ENCODE peak calls at places on chromosomes 2 and 18, in ten cellular contexts. Y, R, A, Q, C, L, K, M, E and J are unnamed samples.

GRCh38 chr2:180133736-180134135 is 126.6 kb upstream of the CWC22 start:
- DNase-seq in Y (no peak), R (no peak), A (no peak), Q (no peak), C (peak; percentile 3), L (no peak), K (no peak), M (no peak), E (no peak), J (no peak)

GRCh38 chr2:46434851-46435273 is 44.5 kb upstream of the TMEM247 start:
- DNase-seq in Y (no peak), R (no peak), A (no peak), Q (no peak), C (no peak), L (no peak), K (no peak), M (no peak), E (no peak), J (no peak)

GRCh38 chr2:1659951-1660565 is 84.3 kb downstream of the PXDN start:
- DNase-seq in Y (no peak), R (peak; percentile 57), A (no peak), Q (no peak), C (no peak), L (no peak), K (no peak), M (no peak), E (no peak), J (no peak)

GRCh38 chr18:9103488-9103887 is 989 bp downstream of the NDUFV2 start:
- DNase-seq in Y (no peak), R (no peak), A (no peak), Q (no peak), C (no peak), L (no peak), K (peak; percentile 70), M (no peak), E (no peak), J (no peak)

GRCh38 chr2:58535182-58535581 is 294.1 kb upstream of the FANCL start:
- DNase-seq in Y (peak; percentile 17), R (no peak), A (no peak), Q (no peak), C (no peak), L (no peak), K (no peak), M (no peak), E (no peak), J (no peak)

GRCh38 chr2:158893057-158893456 is 75.4 kb upstream of the TANC1 start:
- DNase-seq in Y (no peak), R (no peak), A (no peak), Q (no peak), C (no peak), L (no peak), K (no peak), M (no peak), E (no peak), J (no peak)

GRCh38 chr2:99399063-99399462 is 61.9 kb downstream of the EIF5B start:
- DNase-seq in Y (no peak), R (no peak), A (no peak), Q (no peak), C (no peak), L (no peak), K (no peak), M (no peak), E (no peak), J (no peak)

GRCh38 chr2:149185942-149186490 is 144.4 kb upstream of the LYPD6 start:
- DNase-seq in Y (no peak), R (no peak), A (no peak), Q (no peak), C (no peak), L (no peak), K (no peak), M (no peak), E (no peak), J (no peak)

GRCh38 chr2:218229851-218230250 is 12.9 kb downstream of the ARPC2 start:
- DNase-seq in Y (no peak), R (no peak), A (no peak), Q (no peak), C (no peak), L (no peak), K (no peak), M (no peak), E (no peak), J (no peak)

GRCh38 chr2:65453916-65454315 is 21.5 kb upstream of the SPRED2 start:
- DNase-seq in Y (no peak), R (no peak), A (no peak), Q (no peak), C (no peak), L (no peak), K (no peak), M (no peak), E (no peak), J (no peak)

GRCh38 chr2:31070339-31070738 is 67.9 kb downstream of the GALNT14 start:
- DNase-seq in Y (no peak), R (no peak), A (no peak), Q (no peak), C (no peak), L (no peak), K (no peak), M (no peak), E (no peak), J (no peak)

GRCh38 chr2:238425979-238426567 is 654 bp upstream of the ASB1 start:
- DNase-seq in Y (peak; percentile 80), R (no peak), A (no peak), Q (no peak), C (peak; percentile 50), L (no peak), K (no peak), M (no peak), E (peak; percentile 88), J (no peak)

GRCh38 chr18:31243740-31244512 is 74.0 kb upstream of the DSG1 start:
- DNase-seq in Y (peak; percentile 56), R (no peak), A (no peak), Q (no peak), C (no peak), L (no peak), K (peak; percentile 61), M (no peak), E (no peak), J (no peak)

GRCh38 chr18:31245820-31246219 is 72.1 kb upstream of the DSG1 start:
- DNase-seq in Y (peak; percentile 58), R (no peak), A (no peak), Q (no peak), C (no peak), L (no peak), K (no peak), M (no peak), E (no peak), J (no peak)

GRCh38 chr18:31247574-31248199 is 70.3 kb upstream of the DSG1 start:
- DNase-seq in Y (no peak), R (no peak), A (no peak), Q (no peak), C (no peak), L (no peak), K (no peak), M (no peak), E (no peak), J (no peak)

GRCh38 chr18:31246460-31246859 is 71.5 kb upstream of the DSG1 start:
- DNase-seq in Y (peak; percentile 44), R (no peak), A (no peak), Q (no peak), C (no peak), L (no peak), K (no peak), M (no peak), E (no peak), J (no peak)

GRCh38 chr18:31244737-31245432 is 73.1 kb upstream of the DSG1 start:
- DNase-seq in Y (peak; percentile 19), R (no peak), A (no peak), Q (no peak), C (no peak), L (no peak), K (peak; percentile 44), M (no peak), E (no peak), J (no peak)
- H3K4me1 ChIP-seq in Y (no peaks in the 10 kb centered on the region), R (no peaks in the 10 kb centered on the region), A (no peaks in the 10 kb centered on the region), Q (no peaks in the 10 kb centered on the region), C (peaks cover 61% of the 10 kb centered on the region), L (peaks cover 8% of the 10 kb centered on the region), K (peaks cover 17% of the 10 kb centered on the region), M (peaks cover 6% of the 10 kb centered on the region), E (no peaks in the 10 kb centered on the region), J (no peaks in the 10 kb centered on the region)

GRCh38 chr2:64228126-64228678 is 84.0 kb upstream of the PELI1 start:
- DNase-seq in Y (peak; percentile 85), R (peak; percentile 92), A (peak; percentile 90), Q (peak; percentile 75), C (peak; percentile 55), L (peak; percentile 88), K (peak; percentile 84), M (peak; percentile 86), E (peak; percentile 97), J (peak; percentile 67)
- TF ChIP-seq POLR2A in Y (peak; percentile 62), R (no peak), A (peak; percentile 43), Q (peak; percentile 41), C (no peak), L (peak; percentile 37), K (peak; percentile 42), M (no peak), E (no peak), J (peak; percentile 31)

DNA sequence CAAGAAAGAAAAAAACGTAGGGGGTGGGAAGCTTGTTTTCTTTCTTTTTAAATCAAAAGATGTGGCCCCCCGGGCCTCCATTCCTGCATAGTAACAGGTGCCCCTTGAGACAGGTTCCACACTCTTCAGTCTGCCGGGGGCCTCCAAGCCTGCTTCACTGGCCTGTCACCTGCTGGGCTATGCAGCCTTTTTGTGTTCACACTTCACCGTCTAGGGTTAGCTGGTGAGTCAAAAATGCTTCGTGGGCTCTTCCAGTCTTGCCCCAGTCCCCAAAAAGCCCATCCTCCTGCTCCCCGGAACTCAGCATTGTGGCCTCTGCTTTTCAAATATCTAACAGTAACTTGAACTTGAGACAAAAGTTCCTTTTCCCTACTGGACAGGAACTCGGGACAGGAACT is 67.9 kb downstream of the POLR1A start:
- DNase-seq in Y (no peak), R (no peak), A (no peak), Q (no peak), C (no peak), L (no peak), K (no peak), M (no peak), E (peak; percentile 77), J (no peak)
- H3K4me1 ChIP-seq in Y (no peaks in the 10 kb centered on the region), R (peaks cover 23% of the 10 kb centered on the region), A (no peaks in the 10 kb centered on the region), Q (peaks cover 33% of the 10 kb centered on the region), C (peaks cover 15% of the 10 kb centered on the region), L (no peaks in the 10 kb centered on the region), K (peaks cover 43% of the 10 kb centered on the region), M (peaks cover 44% of the 10 kb centered on the region), E (peaks cover 55% of the 10 kb centered on the region), J (peaks cover 37% of the 10 kb centered on the region)

DNA sequence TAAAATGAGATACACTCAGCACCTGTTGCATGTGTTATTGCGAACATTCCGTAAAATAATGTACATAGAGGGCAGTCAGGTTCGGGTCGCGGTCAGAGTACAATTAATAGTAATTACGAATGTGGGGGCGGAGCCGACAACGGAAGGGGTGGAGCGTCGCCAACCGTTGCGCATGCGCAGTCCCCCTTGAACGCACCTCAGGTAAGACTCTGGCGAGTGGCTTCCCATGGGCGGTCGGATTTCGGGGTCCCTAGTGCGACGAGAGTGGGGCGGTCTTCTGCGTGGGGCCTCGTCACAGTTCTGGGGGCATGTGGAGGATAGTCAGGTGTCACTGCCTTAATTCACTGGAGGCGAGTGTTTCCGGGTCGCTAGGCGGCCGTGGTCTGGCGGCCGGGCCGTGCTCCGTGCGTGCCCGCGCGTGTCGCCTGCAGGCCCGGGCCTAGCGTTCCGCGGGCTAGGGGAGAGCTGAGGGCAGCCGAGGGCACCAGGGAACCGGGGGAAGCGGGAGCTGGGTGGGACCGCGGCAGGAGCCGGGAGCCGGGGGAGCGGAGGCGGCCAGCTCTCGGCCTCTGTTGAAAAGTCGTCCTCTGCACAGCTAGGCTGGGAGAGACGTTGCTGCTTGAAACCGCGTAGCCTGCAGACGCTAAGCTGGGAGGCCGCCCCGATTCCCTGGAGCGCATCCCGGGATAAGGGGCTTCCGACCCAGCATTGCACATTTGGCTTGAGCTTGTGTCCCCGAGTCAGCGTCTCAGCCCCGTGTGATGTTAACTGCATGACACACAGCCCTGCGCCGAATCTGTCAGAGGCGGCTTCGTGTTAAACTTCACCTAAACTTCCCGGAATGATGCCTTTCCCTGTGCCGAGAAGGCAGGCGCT is at the start of gene CEBPZOS:
- DNase-seq in Y (peak; percentile 87), R (peak; percentile 90), A (peak; percentile 89), Q (peak; percentile 84), C (peak; percentile 88), L (peak; percentile 80), K (peak; percentile 89), M (peak; percentile 86), E (peak; percentile 96), J (peak; percentile 81)
- TF ChIP-seq POLR2A in Y (peak; percentile 93), R (peak; percentile 64), A (peak; percentile 80), Q (peak; percentile 81), C (peak; percentile 91), L (peak; percentile 56), K (peak; percentile 56), M (peak; percentile 35), E (peak; percentile 53), J (peak; percentile 87)